ENCODE peak calls at places on chromosome 11, in ten cellular contexts. E is lower lobe of right lung, B is body of pancreas, R is thoracic aorta, Z is GM23338, G is kidney, U is neuronal stem cell, K is neural progenitor cell, T is vagina, M is heart right ventricle. A is an unnamed sample. For H3K36me3, the result is how much of the 10 kb centered on the place peaks cover.

GRCh38 chr11:72569966-72570892 is 104.0 kb downstream of the PDE2A start:
- DNase-seq in U (no peak), M (no peak), G (no peak), Z (no peak), K (no peak), T (no peak), E (no peak), B (no peak), R (no peak), A (peak)

GRCh38 chr11:20127671-20128527 is 32.4 kb downstream of the DBX1 start:
- DNase-seq in B (peak), Z (peak), U (peak), M (peak), R (no peak), K (peak), T (no peak), G (peak), E (peak), A (peak)

GRCh38 chr11:15969281-15969680 is 387.1 kb downstream of the SOX6 start:
- DNase-seq in U (no peak), Z (no peak), G (no peak), T (no peak), K (no peak), M (peak), B (peak), E (no peak), R (no peak), A (peak)

GRCh38 chr11:17528906-17529813 is 15.1 kb downstream of the USH1C start:
- DNase-seq in Z (no peak), R (no peak), U (no peak), G (no peak), T (no peak), M (no peak), B (no peak), E (no peak), K (no peak), A (no peak)

GRCh38 chr11:65885808-65886536 is 2.3 kb downstream of the FIBP start:
- DNase-seq in M (no peak), K (no peak), Z (no peak), T (no peak), G (peak), B (no peak), U (no peak), E (peak), R (no peak), A (no peak)

GRCh38 chr11:120061761-120062560 is 76.0 kb downstream of the TRIM29 start:
- DNase-seq in B (no peak), U (peak), R (no peak), Z (peak), T (peak), G (no peak), K (peak), E (no peak), M (no peak), A (no peak)

GRCh38 chr11:46718155-46719019 is 626 bp upstream of the F2 start:
- DNase-seq in B (peak), Z (peak), E (no peak), U (no peak), K (no peak), M (no peak), R (no peak), T (no peak), G (no peak), A (no peak)

GRCh38 chr11:125036933-125037332 is 26.2 kb upstream of the SLC37A2 start:
- DNase-seq in G (no peak), E (no peak), Z (no peak), R (no peak), T (no peak), K (no peak), M (no peak), B (no peak), U (no peak), A (peak)

GRCh38 chr11:68942751-68943271 is 38.0 kb downstream of the MRGPRD start:
- DNase-seq in U (no peak), T (no peak), K (no peak), B (no peak), G (peak), R (no peak), Z (no peak), E (no peak), M (no peak), A (no peak)

GRCh38 chr11:69293087-69293486 is 868 bp upstream of the MYEOV start:
- DNase-seq in T (no peak), K (peak), M (no peak), R (no peak), Z (no peak), G (peak), U (no peak), B (no peak), E (peak), A (no peak)

GRCh38 chr11:27401760-27402316 is 38.8 kb upstream of the CCDC34 start:
- DNase-seq in K (no peak), T (no peak), R (no peak), E (no peak), B (no peak), G (no peak), Z (no peak), U (no peak), M (no peak), A (no peak)

GRCh38 chr11:21711341-21711740 is 481.5 kb upstream of the ANO5 start:
- DNase-seq in K (no peak), B (no peak), E (no peak), M (no peak), R (no peak), T (no peak), G (no peak), U (no peak), Z (no peak), A (no peak)

GRCh38 chr11:74739546-74740270 is 8.5 kb upstream of the CHRDL2 start:
- DNase-seq in K (peak), U (no peak), Z (peak), G (no peak), B (peak), E (no peak), T (no peak), M (no peak), R (no peak), A (peak)

GRCh38 chr11:61899146-61899841 is 7.9 kb upstream of the FADS3 start:
- DNase-seq in R (no peak), E (peak), Z (peak), T (no peak), M (peak), U (peak), G (peak), K (peak), B (peak), A (peak)

GRCh38 chr11:123122341-123122740 is 60.4 kb upstream of the HSPA8 start:
- DNase-seq in K (no peak), Z (no peak), M (no peak), E (no peak), G (no peak), T (peak), R (no peak), B (peak), U (no peak), A (peak)

GRCh38 chr11:30128269-30128932 is 102.4 kb upstream of the FSHB start:
- DNase-seq in U (peak), T (no peak), Z (peak), E (no peak), G (no peak), R (no peak), K (peak), B (peak), M (no peak), A (peak)

GRCh38 chr11:68371176-68372041 is 59.0 kb downstream of the LRP5 start:
- DNase-seq in R (no peak), Z (no peak), T (no peak), K (no peak), B (no peak), U (no peak), E (no peak), G (peak), M (peak), A (peak)

GRCh38 chr11:44556735-44557409 is 8.6 kb upstream of the CD82 start:
- DNase-seq in U (peak), Z (peak), R (no peak), T (no peak), K (peak), G (no peak), E (peak), B (peak), M (peak), A (peak)

GRCh38 chr11:124194696-124195418 is 11.7 kb downstream of the OR10D3 start:
- DNase-seq in T (no peak), R (peak), B (peak), E (no peak), Z (peak), U (peak), K (peak), M (no peak), G (no peak), A (peak)

GRCh38 chr11:65536412-65537295 is 11.8 kb downstream of the SCYL1 start:
- DNase-seq in E (no peak), M (no peak), K (no peak), R (no peak), Z (no peak), U (no peak), T (no peak), B (no peak), G (no peak), A (no peak)

GRCh38 chr11:93464938-93465337 is 78.3 kb downstream of the SMCO4 start:
- DNase-seq in E (no peak), R (no peak), K (no peak), B (no peak), T (no peak), M (no peak), G (no peak), Z (no peak), U (no peak), A (no peak)

GRCh38 chr11:124441519-124441918 is 4.0 kb downstream of the OR8B8 start:
- DNase-seq in R (no peak), M (no peak), Z (no peak), B (no peak), T (no peak), E (no peak), K (no peak), U (no peak), G (no peak), A (no peak)

GRCh38 chr11:92457250-92457649 is 232.6 kb downstream of the FAT3 start:
- DNase-seq in R (no peak), M (no peak), U (no peak), K (no peak), G (no peak), Z (no peak), E (no peak), T (no peak), B (no peak), A (peak)

GRCh38 chr11:31649567-31649966 is 140.0 kb downstream of the ELP4 start:
- DNase-seq in E (no peak), T (no peak), G (no peak), M (no peak), R (no peak), B (peak), K (no peak), U (no peak), Z (no peak), A (no peak)

GRCh38 chr11:67071420-67072284 is 15.0 kb downstream of the RHOD start:
- DNase-seq in B (peak), E (peak), T (no peak), U (peak), R (no peak), M (peak), G (no peak), Z (peak), K (peak), A (peak)

GRCh38 chr11:93921695-93922468 is 71.5 kb upstream of the VSTM5 start:
- DNase-seq in T (no peak), Z (peak), B (peak), U (peak), M (no peak), G (no peak), E (no peak), R (no peak), K (peak), A (peak)

GRCh38 chr11:15128621-15129020 is 13.9 kb downstream of the INSC start:
- DNase-seq in U (no peak), T (peak), B (no peak), Z (no peak), K (no peak), G (no peak), R (no peak), E (no peak), M (no peak), A (no peak)

GRCh38 chr11:101048479-101048878 is 81.1 kb downstream of the PGR start:
- DNase-seq in G (no peak), M (no peak), K (no peak), B (no peak), U (no peak), T (no peak), R (no peak), E (no peak), Z (no peak), A (no peak)

GRCh38 chr11:120079750-120080610 is 57.9 kb downstream of the TRIM29 start:
- DNase-seq in Z (peak), R (no peak), B (peak), E (no peak), G (no peak), T (no peak), K (no peak), U (no peak), M (peak), A (no peak)

GRCh38 chr11:75476716-75477613 is 44.0 kb upstream of the KLHL35 start:
- DNase-seq in U (no peak), K (no peak), R (no peak), T (no peak), Z (no peak), M (no peak), G (peak), E (peak), B (peak), A (no peak)

GRCh38 chr11:2518112-2518982 is 73.5 kb downstream of the KCNQ1 start:
- DNase-seq in B (peak), U (no peak), M (peak), K (peak), Z (no peak), E (peak), R (no peak), T (no peak), G (peak), A (no peak)

GRCh38 chr11:90874281-90874680 is 651.4 kb upstream of the CHORDC1 start:
- DNase-seq in T (no peak), K (no peak), E (no peak), Z (no peak), M (no peak), R (no peak), G (no peak), B (no peak), U (no peak), A (no peak)

GRCh38 chr11:85960678-85961077 is 105.5 kb downstream of the CCDC83 start:
- DNase-seq in E (no peak), B (no peak), K (no peak), T (no peak), U (no peak), G (no peak), M (no peak), R (no peak), Z (no peak), A (no peak)

GRCh38 chr11:126124284-126124683 is 61.6 kb upstream of the CDON start:
- DNase-seq in R (no peak), Z (no peak), G (peak), B (no peak), M (no peak), K (no peak), U (no peak), T (no peak), E (no peak), A (no peak)

GRCh38 chr11:73213196-73214143 is 4.6 kb upstream of the P2RY2 start:
- DNase-seq in M (no peak), G (no peak), E (peak), B (no peak), Z (no peak), K (peak), U (no peak), R (no peak), T (no peak), A (no peak)

GRCh38 chr11:117836077-117836960 is 11.8 kb upstream of the FXYD2 start:
- DNase-seq in B (no peak), E (peak), G (peak), M (no peak), Z (no peak), U (no peak), T (no peak), K (no peak), R (no peak), A (no peak)

GRCh38 chr11:128544625-128545024 is 42.7 kb downstream of the ETS1 start:
- DNase-seq in E (no peak), M (no peak), R (no peak), T (no peak), U (no peak), Z (no peak), G (no peak), B (no peak), K (peak), A (no peak)

GRCh38 chr11:6251120-6251733 is 8.4 kb upstream of the CCKBR start:
- DNase-seq in K (peak), T (no peak), R (no peak), B (peak), G (peak), U (peak), Z (peak), E (peak), M (peak), A (peak)

GRCh38 chr11:132802932-132803331 is 729.4 kb downstream of the OPCML start:
- DNase-seq in U (no peak), K (no peak), M (no peak), Z (no peak), B (no peak), E (no peak), G (no peak), T (no peak), R (no peak), A (no peak)

DNA sequence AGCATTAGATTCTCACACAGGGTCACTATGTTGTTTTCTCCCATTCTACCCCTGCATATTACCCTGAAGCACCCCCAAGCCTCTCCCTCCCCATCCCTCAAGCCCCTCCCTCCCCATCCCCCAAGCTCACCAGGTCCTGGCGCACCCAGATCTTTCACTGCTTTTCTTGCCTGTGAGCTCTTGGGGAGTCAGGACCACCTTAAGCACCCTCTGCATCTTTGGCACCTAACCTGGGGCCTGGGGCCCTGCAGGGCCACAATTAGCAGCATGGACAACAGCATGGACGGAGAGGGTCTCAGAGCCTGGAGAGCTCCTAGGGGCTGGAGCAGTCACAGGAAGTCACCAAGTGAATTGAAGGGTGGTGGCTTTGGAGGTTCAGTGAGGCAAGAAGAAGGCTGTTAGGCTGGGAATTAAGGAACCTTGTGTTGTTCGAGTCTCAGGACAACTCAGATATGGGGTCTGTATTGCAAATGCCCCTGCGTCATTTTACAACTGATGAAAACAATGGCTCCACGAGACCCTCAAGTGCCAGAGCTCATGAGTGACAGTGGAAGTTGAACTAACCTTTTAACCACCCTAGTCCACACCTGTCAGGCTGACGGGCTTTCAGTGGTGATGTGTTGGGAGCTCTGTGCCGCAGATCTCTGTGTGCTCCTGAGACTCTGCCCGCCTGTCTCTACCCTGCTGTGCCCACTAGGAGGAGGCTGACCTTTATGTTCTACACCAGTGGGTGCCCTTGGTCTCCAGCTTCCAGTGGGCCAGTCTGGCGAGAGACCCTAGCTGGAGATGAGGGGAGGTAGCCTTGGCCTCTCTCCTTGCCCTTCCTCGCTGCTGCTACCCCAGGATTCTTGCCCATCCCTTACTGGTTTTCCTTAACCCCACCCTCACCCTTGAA is 111.3 kb upstream of the OR4B1 start:
- DNase-seq in B (no peak), M (no peak), R (no peak), U (no peak), G (no peak), Z (no peak), K (no peak), T (peak), E (no peak), A (no peak)
- H3K4me3 ChIP-seq in B (no peak), M (no peak), R (no peak), U (no peak), G (no peak), Z (no peak), K (no peak), T (no peak), E (no peak), A (no peak)

GRCh38 chr11:63906585-63906984 is 10.4 kb downstream of the RCOR2 start:
- DNase-seq in K (peak), E (no peak), R (no peak), M (no peak), T (no peak), Z (peak), G (no peak), U (no peak), B (peak), A (no peak)
- H3K36me3 ChIP-seq in K (under half), E (half or more), R (half or more), M (half or more), T (half or more), Z (under half), G (under half), U (half or more), B (under half), A (half or more)

GRCh38 chr11:113193894-113194293 is 120.5 kb upstream of the TTC12 start:
- DNase-seq in B (peak), E (no peak), U (no peak), Z (no peak), K (no peak), M (peak), R (no peak), T (no peak), G (no peak), A (no peak)
- H3K4me3 ChIP-seq in B (no peak), E (no peak), U (no peak), Z (no peak), K (no peak), M (no peak), R (no peak), T (no peak), G (no peak), A (no peak)

GRCh38 chr11:79942071-79942470 is 501.2 kb upstream of the TENM4 start:
- DNase-seq in Z (no peak), M (no peak), R (no peak), U (no peak), E (no peak), T (no peak), K (no peak), G (no peak), B (no peak), A (no peak)

GRCh38 chr11:79937935-79938334 is 497.1 kb upstream of the TENM4 start:
- DNase-seq in E (no peak), T (no peak), U (no peak), G (no peak), Z (no peak), B (no peak), R (no peak), K (no peak), M (no peak), A (no peak)

GRCh38 chr11:79940976-79941735 is 500.3 kb upstream of the TENM4 start:
- DNase-seq in B (no peak), Z (no peak), G (no peak), U (no peak), R (no peak), K (no peak), T (no peak), M (no peak), E (no peak), A (no peak)

GRCh38 chr11:79940165-79940564 is 499.3 kb upstream of the TENM4 start:
- DNase-seq in Z (peak), T (no peak), U (no peak), R (no peak), B (no peak), G (no peak), K (no peak), E (no peak), M (no peak), A (peak)

GRCh38 chr11:79939111-79939510 is 498.3 kb upstream of the TENM4 start:
- DNase-seq in K (no peak), U (no peak), B (no peak), G (no peak), T (no peak), M (no peak), Z (no peak), R (no peak), E (no peak), A (no peak)
- H3K36me3 ChIP-seq in K (under half), U (under half), B (under half), G (under half), T (under half), M (under half), Z (under half), R (under half), E (under half), A (under half)

GRCh38 chr11:105035262-105035620 is 297 bp upstream of the CASP1 start:
- DNase-seq in Z (no peak), E (no peak), U (no peak), M (no peak), R (no peak), B (no peak), T (no peak), G (no peak), K (no peak), A (peak)

GRCh38 chr11:105032495-105032894 is 2.4 kb downstream of the CASP1 start:
- DNase-seq in E (no peak), Z (no peak), R (no peak), T (no peak), K (no peak), B (no peak), M (no peak), U (no peak), G (no peak), A (no peak)

GRCh38 chr11:105033344-105033743 is 1.6 kb downstream of the CASP1 start:
- DNase-seq in U (no peak), T (no peak), R (no peak), K (no peak), Z (no peak), M (no peak), G (no peak), E (no peak), B (no peak), A (no peak)

GRCh38 chr11:105033781-105034180 is 1.2 kb downstream of the CASP1 start:
- DNase-seq in Z (no peak), E (no peak), G (no peak), B (no peak), M (no peak), U (no peak), T (no peak), R (no peak), K (no peak), A (no peak)
- H3K4me3 ChIP-seq in Z (no peak), E (peak), G (peak), B (no peak), M (peak), U (no peak), T (peak), R (peak), K (no peak), A (no peak)

GRCh38 chr11:9784602-9785315 is 120.9 kb downstream of the SWAP70 start:
- DNase-seq in T (no peak), B (no peak), K (no peak), G (no peak), U (no peak), M (no peak), R (no peak), E (no peak), Z (no peak), A (no peak)
- H3K36me3 ChIP-seq in T (half or more), B (under half), K (under half), G (under half), U (half or more), M (half or more), R (under half), E (half or more), Z (under half), A (under half)

A was measured in brain microvascular endothelial cell.